ENCODE peak calls at places on chromosomes 4 and X, in nine cellular contexts. A, S, R, N, Z, E, U, M and F are unnamed samples.

GRCh38 chr4:156829194-156829593 is 142.4 kb downstream of the PDGFC start:
- DNase-seq in A (no peak), Z (no peak), S (no peak), R (peak; percentile 72), E (no peak), M (no peak), N (no peak), U (peak; percentile 86), F (peak; percentile 56)

GRCh38 chr4:165190591-165191212 is 16.7 kb upstream of the KLHL2 start:
- DNase-seq in N (no peak), A (no peak), U (no peak), R (no peak), S (no peak), Z (no peak), E (no peak), M (no peak), F (no peak)

GRCh38 chrX:1450381-1451161 is 2.1 kb downstream of the ASMTL start:
- DNase-seq in Z (no peak), A (no peak), U (no peak), M (peak; percentile 19), N (no peak), S (no peak), R (peak; percentile 56), E (no peak), F (no peak)

GRCh38 chr4:111854494-111855087 is 290.7 kb upstream of the FAM241A start:
- DNase-seq in S (no peak), N (no peak), A (no peak), U (peak; percentile 34), Z (peak; percentile 11), R (no peak), M (no peak), E (no peak), F (no peak)

GRCh38 chrX:276588-277171 is 4.5 kb upstream of the PLCXD1 start:
- DNase-seq in M (no peak), Z (peak; percentile 26), E (peak; percentile 87), N (no peak), R (no peak), S (peak; percentile 70), A (no peak), U (peak; percentile 42), F (peak; percentile 83)

GRCh38 chrX:79036152-79036551 is 91.0 kb downstream of the P2RY10 start:
- DNase-seq in E (no peak), A (no peak), R (no peak), S (no peak), M (no peak), Z (no peak), N (no peak), U (no peak), F (no peak)

GRCh38 chrX:10619311-10620015 is 922 bp downstream of the MID1 start:
- DNase-seq in Z (peak; percentile 24), A (no peak), N (no peak), M (no peak), U (no peak), S (no peak), E (no peak), R (no peak), F (no peak)

GRCh38 chrX:155865193-155865592 is 16.0 kb upstream of the VAMP7 start:
- DNase-seq in S (no peak), R (no peak), E (peak; percentile 75), A (no peak), U (no peak), Z (no peak), M (no peak), N (no peak), F (no peak)

GRCh38 chr4:94673961-94674360 is 83.8 kb upstream of the BMPR1B start:
- DNase-seq in E (no peak), R (no peak), U (no peak), Z (no peak), S (no peak), A (no peak), N (no peak), M (no peak), F (no peak)

GRCh38 chr4:7805533-7806079 is 134.1 kb downstream of the AFAP1 start:
- DNase-seq in U (peak; percentile 84), E (no peak), M (no peak), Z (peak; percentile 76), S (no peak), R (peak; percentile 83), A (no peak), N (no peak), F (no peak)

GRCh38 chr4:170088686-170089085 is 1.1 kb downstream of the AADAT start:
- DNase-seq in R (no peak), Z (no peak), N (no peak), E (no peak), S (no peak), M (no peak), U (peak; percentile 0), A (no peak), F (no peak)

GRCh38 chr4:114458728-114459127 is 139.9 kb upstream of the UGT8 start:
- DNase-seq in S (no peak), R (no peak), N (no peak), Z (no peak), A (no peak), E (no peak), U (no peak), M (no peak), F (no peak)

GRCh38 chrX:25015486-25016360 is at the start of gene ARX:
- DNase-seq in S (no peak), Z (no peak), A (no peak), N (no peak), M (peak; percentile 94), E (peak; percentile 72), U (peak; percentile 61), R (no peak), F (peak; percentile 64)

GRCh38 chrX:1190596-1191145 is 21.8 kb downstream of the CRLF2 start:
- DNase-seq in Z (no peak), E (no peak), A (peak; percentile 55), S (no peak), N (no peak), M (peak; percentile 14), U (no peak), R (no peak), F (no peak)

GRCh38 chr4:153296424-153296823 is 48.1 kb upstream of the MND1 start:
- DNase-seq in S (no peak), Z (no peak), E (no peak), N (no peak), A (peak; percentile 77), R (no peak), M (no peak), U (peak; percentile 89), F (no peak)

GRCh38 chr4:48779095-48779997 is 733 bp downstream of the FRYL start:
- DNase-seq in U (peak; percentile 52), E (peak; percentile 94), A (no peak), M (peak; percentile 40), N (peak; percentile 79), R (peak; percentile 78), Z (peak; percentile 68), S (peak; percentile 88), F (peak; percentile 92)
- H3K4me1 ChIP-seq in U (peaks cover 3% of the 10 kb centered on the region), E (peaks cover 39% of the 10 kb centered on the region), A (peaks cover 50% of the 10 kb centered on the region), M (peaks cover 2% of the 10 kb centered on the region), N (peaks cover 20% of the 10 kb centered on the region), R (peaks cover 28% of the 10 kb centered on the region), Z (peaks cover 14% of the 10 kb centered on the region), S (peaks cover 47% of the 10 kb centered on the region), F (no peaks in the 10 kb centered on the region)

DNA sequence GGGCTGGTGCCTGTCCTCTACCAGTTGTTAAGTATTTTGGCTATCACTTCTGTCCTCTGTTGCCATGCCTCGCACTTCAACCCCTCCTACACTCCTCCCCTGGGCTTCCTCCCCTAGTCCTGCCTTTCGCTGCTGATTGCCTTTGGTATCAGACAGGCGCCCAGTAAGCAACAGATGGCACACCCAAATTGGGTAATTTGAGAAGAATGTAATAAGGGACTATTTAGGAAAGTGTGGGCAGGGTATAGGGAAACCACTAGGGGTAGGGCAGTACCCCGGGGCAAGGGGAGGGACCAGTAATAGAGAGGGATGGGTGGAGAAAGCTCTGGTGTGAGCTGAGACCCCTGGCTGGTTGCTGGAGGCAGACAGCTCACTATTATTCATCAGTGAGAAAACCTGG is 172.7 kb upstream of the USP9X start:
- DNase-seq in E (no peak), Z (no peak), A (no peak), R (no peak), N (no peak), S (no peak), M (no peak), U (no peak), F (no peak)
- H3K27me3 ChIP-seq in E (no peaks in the 10 kb centered on the region), Z (no peaks in the 10 kb centered on the region), A (no peaks in the 10 kb centered on the region), R (no peaks in the 10 kb centered on the region), N (no peaks in the 10 kb centered on the region), S (no peaks in the 10 kb centered on the region), M (no peaks in the 10 kb centered on the region), U (no peaks in the 10 kb centered on the region), F (no peaks in the 10 kb centered on the region)

GRCh38 chrX:150581093-150581775 is 12.8 kb downstream of the MTM1 start:
- DNase-seq in S (no peak), Z (peak; percentile 78), U (peak; percentile 66), E (no peak), R (no peak), N (no peak), A (no peak), M (no peak), F (no peak)

GRCh38 chrX:150587585-150588503 is 19.4 kb downstream of the MTM1 start:
- DNase-seq in M (no peak), E (no peak), R (no peak), Z (peak; percentile 11), N (peak; percentile 41), S (no peak), A (no peak), U (peak; percentile 41), F (no peak)

GRCh38 chrX:150577174-150577573 is 8.8 kb downstream of the MTM1 start:
- DNase-seq in A (no peak), R (no peak), U (no peak), Z (no peak), M (no peak), E (no peak), N (no peak), S (no peak), F (no peak)

DNA sequence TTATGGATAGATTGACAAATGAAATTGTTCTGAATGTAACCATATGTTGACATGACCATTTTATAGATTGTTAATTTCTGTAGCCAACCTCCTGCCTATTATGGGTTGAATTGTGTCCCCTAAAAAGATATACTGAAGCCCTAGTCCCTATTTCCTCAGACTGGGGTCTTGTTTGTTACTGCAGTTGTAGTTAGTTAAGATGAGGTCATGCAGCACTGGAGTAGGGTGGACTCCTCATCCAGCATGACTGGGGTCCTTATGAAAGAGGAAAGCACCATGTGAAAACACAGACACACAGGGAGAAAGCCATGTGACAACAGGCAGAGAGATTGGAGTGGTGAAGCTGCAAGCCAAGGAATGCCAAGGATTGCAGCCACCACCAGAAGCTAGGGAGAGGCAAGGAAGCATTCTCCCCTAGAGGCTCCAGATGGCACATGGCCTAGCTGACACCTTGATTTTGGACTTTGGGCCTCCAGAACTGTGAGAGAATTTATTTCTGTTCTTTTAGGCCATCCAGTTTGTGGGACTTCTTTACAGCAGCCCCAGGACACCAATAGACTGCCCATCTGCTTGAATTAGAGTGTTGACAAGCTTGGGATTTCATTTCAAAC is 14.0 kb downstream of the MTM1 start:
- DNase-seq in N (no peak), E (no peak), A (no peak), U (no peak), R (no peak), Z (no peak), S (no peak), M (no peak), F (no peak)
- H3K27ac ChIP-seq in N (no peak overlapping the region), E (no peak overlapping the region), A (no peak overlapping the region), U (no peak overlapping the region), R (no peak overlapping the region), Z (peak overlapping the region; percentile 71), S (no peak overlapping the region), M (no peak overlapping the region), F (no peak overlapping the region)

DNA sequence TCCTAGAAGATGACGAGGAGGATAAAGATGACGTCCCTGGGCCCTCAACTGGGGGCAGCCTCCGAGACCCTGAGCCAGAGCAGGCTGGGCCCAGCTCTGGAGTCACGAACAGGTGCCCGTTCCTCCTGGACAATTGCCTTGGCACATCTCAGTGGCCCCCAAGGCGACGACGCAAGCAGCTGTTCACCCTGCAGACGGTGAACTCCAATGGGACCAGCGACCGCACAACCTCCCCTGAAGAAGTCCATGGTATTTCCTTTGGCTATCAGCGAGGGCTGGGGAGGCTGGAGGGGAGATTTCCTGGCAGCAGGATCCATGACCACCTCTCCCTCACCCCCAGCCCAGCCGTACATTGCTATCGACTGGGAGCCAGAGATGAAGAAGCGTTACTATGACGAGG is 11.9 kb downstream of the USP11 start:
- DNase-seq in N (no peak), M (no peak), A (no peak), R (no peak), E (no peak), U (no peak), Z (no peak), S (no peak), F (no peak)
- H3K4me1 ChIP-seq in N (no peaks in the 10 kb centered on the region), M (no peaks in the 10 kb centered on the region), A (no peaks in the 10 kb centered on the region), R (no peaks in the 10 kb centered on the region), E (no peaks in the 10 kb centered on the region), U (no peaks in the 10 kb centered on the region), Z (no peaks in the 10 kb centered on the region), S (no peaks in the 10 kb centered on the region), F (no peaks in the 10 kb centered on the region)